ENCODE peak calls at places on chromosomes 12 and 14, in four cellular contexts. B is CD8-positive, alpha-beta memory T cell; O is HT1080; A is GM18507. G is an unnamed sample.

GRCh38 chr12:87779858-87780498 is 249.2 kb downstream of the C12orf50 start:
- DNase-seq in A (no peak), O (peak), B (no peak), G (peak)

GRCh38 chr14:69483765-69484443 is 624 bp upstream of the PLEKHD1 start:
- DNase-seq in A (no peak), B (no peak), O (no peak), G (no peak)

GRCh38 chr14:104865631-104866441 is 768 bp downstream of the CEP170B start:
- DNase-seq in A (no peak), O (peak), B (peak), G (peak)

GRCh38 chr14:50381008-50381407 is 15.7 kb downstream of the CDKL1 start:
- DNase-seq in O (no peak), B (no peak), A (no peak), G (no peak)

GRCh38 chr12:23887055-23887835 is 62.2 kb downstream of the SOX5 start:
- DNase-seq in O (no peak), B (no peak), A (no peak), G (no peak)

GRCh38 chr12:68378859-68379628 is 46.9 kb upstream of the MDM1 start:
- DNase-seq in O (no peak), B (no peak), A (no peak), G (no peak)

GRCh38 chr14:81169711-81170103 is 51.1 kb downstream of the GTF2A1 start:
- DNase-seq in B (no peak), O (no peak), A (no peak), G (no peak)

GRCh38 chr12:123928274-123928865 is 44.3 kb downstream of the CCDC92 start:
- DNase-seq in B (no peak), O (no peak), A (no peak), G (no peak)

GRCh38 chr14:68384881-68385280 is 408.0 kb downstream of the ZFP36L1 start:
- DNase-seq in B (no peak), A (no peak), O (no peak), G (no peak)

GRCh38 chr14:68784298-68784910 is 8.5 kb downstream of the ZFP36L1 start:
- DNase-seq in O (peak), B (no peak), A (no peak), G (peak)

GRCh38 chr12:39161686-39162085 is 256.3 kb upstream of the CPNE8 start:
- DNase-seq in A (no peak), B (no peak), O (no peak), G (no peak)

GRCh38 chr14:66443785-66444184 is 42.4 kb upstream of the CCDC196 start:
- DNase-seq in B (no peak), A (no peak), O (no peak), G (no peak)

GRCh38 chr14:89479802-89480201 is 62.8 kb upstream of the FOXN3 start:
- DNase-seq in B (no peak), A (no peak), O (no peak), G (no peak)

GRCh38 chr14:24837280-24838046 is 203.5 kb upstream of the GZMB start:
- DNase-seq in O (peak), A (no peak), B (no peak), G (peak)

GRCh38 chr14:32252030-32252670 is 49.1 kb upstream of the RNU6-8 start:
- DNase-seq in B (peak), O (peak), A (peak), G (peak)

GRCh38 chr12:117552971-117553370 is 191.5 kb upstream of the NOS1 start:
- DNase-seq in B (no peak), A (no peak), O (no peak), G (no peak)

GRCh38 chr12:121524196-121524930 is 56.5 kb downstream of the KDM2B start:
- DNase-seq in A (no peak), B (no peak), O (no peak), G (no peak)

GRCh38 chr12:19978193-19978592 is 390.1 kb upstream of the PDE3A start:
- DNase-seq in A (no peak), O (peak), B (no peak), G (peak)

GRCh38 chr12:19316420-19316819 is 122.9 kb upstream of the AEBP2 start:
- DNase-seq in O (peak), B (no peak), A (no peak), G (no peak)

GRCh38 chr14:22314183-22314820 is 274.7 kb downstream of the DAD1 start:
- DNase-seq in B (no peak), A (peak), O (peak), G (peak)

GRCh38 chr12:26434299-26434915 is 239.0 kb downstream of the SSPN start:
- DNase-seq in O (peak), B (no peak), A (no peak), G (peak)

GRCh38 chr12:47021298-47021697 is 58.1 kb upstream of the PCED1B start:
- DNase-seq in B (no peak), O (peak), A (peak), G (peak)

GRCh38 chr12:114744696-114745095 is 60.7 kb upstream of the TBX3 start:
- DNase-seq in O (no peak), B (no peak), A (no peak), G (no peak)

GRCh38 chr12:79778802-79779201 is 88.0 kb upstream of the PAWR start:
- DNase-seq in O (no peak), A (no peak), B (no peak), G (no peak)

GRCh38 chr12:112812598-112813406 is 21.3 kb downstream of the RPH3A start:
- DNase-seq in O (no peak), A (no peak), B (no peak), G (no peak)

GRCh38 chr14:82387699-82388098 is 854.0 kb upstream of the SEL1L start:
- DNase-seq in O (no peak), A (no peak), B (no peak), G (no peak)

GRCh38 chr14:65770681-65771080 is 358.2 kb downstream of the FUT8 start:
- DNase-seq in A (no peak), O (no peak), B (no peak), G (no peak)

GRCh38 chr14:104238424-104239184 is 100.2 kb downstream of the KIF26A start:
- DNase-seq in O (no peak), A (no peak), B (no peak), G (no peak)

G was measured in A172.